ENCODE peak calls at places on chromosomes 12 and 14, in seven cellular contexts. L is tibial nerve; W is uterus; G is NCI-H1417; K is stimulated activated CD4-positive, alpha-beta T cell treated with anti-CD3 and anti-CD28 coated beads, Interleukin-1b, Interleukin-23, amount 100 ng/mL, for 24 hours; I is choroid plexus epithelial cell; Y is endothelial cell. D is an unnamed sample.

GRCh38 chr12:47843226-47843980 is 23.7 kb upstream of the HDAC7 start:
- DNase-seq in G (no peak), I (no peak), L (no peak), K (no peak), Y (no peak), W (no peak), D (no peak)

GRCh38 chr12:45504606-45505005 is 224.9 kb upstream of the ARID2 start:
- DNase-seq in L (no peak), Y (no peak), I (no peak), G (no peak), W (no peak), K (no peak), D (no peak)

GRCh38 chr12:89166525-89166934 is 185.8 kb downstream of the DUSP6 start:
- DNase-seq in W (no peak), L (no peak), K (no peak), Y (no peak), I (peak), G (no peak), D (no peak)

GRCh38 chr12:72540811-72541210 is 268.6 kb downstream of the TRHDE start:
- DNase-seq in W (no peak), L (no peak), K (no peak), I (no peak), Y (no peak), G (no peak), D (no peak)

GRCh38 chr14:93969082-93969828 is 7.1 kb downstream of the ASB2 start:
- DNase-seq in W (no peak), K (no peak), G (no peak), L (no peak), Y (no peak), I (no peak), D (no peak)

GRCh38 chr12:70686907-70687306 is 49.7 kb upstream of the PTPRB start:
- DNase-seq in W (no peak), L (no peak), Y (no peak), K (no peak), G (no peak), I (no peak), D (no peak)

GRCh38 chr12:87467893-87468292 is 561.3 kb downstream of the C12orf50 start:
- DNase-seq in K (no peak), I (no peak), W (no peak), Y (no peak), G (no peak), L (no peak), D (no peak)

GRCh38 chr12:47773062-47773857 is at the start of gene SLC48A1:
- DNase-seq in W (peak), K (peak), L (no peak), G (peak), Y (peak), I (peak), D (peak)

GRCh38 chr12:5305861-5306545 is 125.9 kb upstream of the NTF3 start:
- DNase-seq in K (no peak), W (no peak), Y (no peak), I (no peak), G (no peak), L (no peak), D (no peak)

GRCh38 chr12:12534134-12534866 is 28.4 kb downstream of the DUSP16 start:
- DNase-seq in Y (no peak), K (no peak), G (no peak), W (no peak), L (no peak), I (no peak), D (no peak)

GRCh38 chr14:61514927-61515326 is 180.4 kb upstream of the HIF1A start:
- DNase-seq in G (no peak), K (no peak), I (no peak), L (no peak), W (no peak), Y (no peak), D (no peak)

GRCh38 chr14:100365741-100366140 is 42.6 kb downstream of the SLC25A47 start:
- DNase-seq in G (no peak), K (no peak), W (no peak), I (no peak), Y (no peak), L (no peak), D (no peak)

GRCh38 chr12:53235742-53236442 is 3.9 kb upstream of the RARG start:
- DNase-seq in L (no peak), W (no peak), I (no peak), K (no peak), G (no peak), Y (no peak), D (no peak)

GRCh38 chr14:65224799-65225198 is 122.5 kb upstream of the MAX start:
- DNase-seq in K (no peak), W (no peak), G (peak), I (no peak), L (no peak), Y (no peak), D (no peak)

GRCh38 chr14:96092936-96093335 is 53.8 kb downstream of the C14orf132 start:
- DNase-seq in W (no peak), I (no peak), Y (no peak), G (no peak), L (no peak), K (no peak), D (no peak)

GRCh38 chr14:78181270-78181669 is 11.1 kb downstream of the NRXN3 start:
- DNase-seq in W (no peak), K (no peak), L (no peak), I (no peak), Y (no peak), G (peak), D (no peak)

GRCh38 chr14:82047777-82048470 is 514.3 kb upstream of the SEL1L start:
- DNase-seq in K (no peak), I (no peak), L (no peak), G (no peak), Y (no peak), W (no peak), D (no peak)

D was measured in NCI-H1105.